ENCODE peak calls at places on chromosomes 12 and 14, in eight cellular contexts. A, J, V, X, R, P, F and H are unnamed samples.

GRCh38 chr14:100603341-100604125 is 16.3 kb upstream of the BEGAIN start:
- DNase-seq in V (no peak), P (no peak), R (no peak), A (no peak), X (no peak), J (no peak), F (no peak), H (no peak)

GRCh38 chr14:78835052-78835451 is 664.9 kb downstream of the NRXN3 start:
- DNase-seq in J (no peak), F (no peak), R (no peak), P (no peak), V (no peak), X (no peak), A (no peak), H (no peak)

GRCh38 chr14:68278568-68279436 is 459.2 kb downstream of the RAD51B start:
- DNase-seq in R (peak; percentile 87), V (peak; percentile 64), X (no peak), A (no peak), F (no peak), J (peak; percentile 44), P (no peak), H (peak; percentile 34)

GRCh38 chr14:31962920-31963319 is 114.2 kb upstream of the ARHGAP5 start:
- DNase-seq in F (no peak), X (no peak), V (no peak), R (no peak), P (no peak), A (no peak), J (no peak), H (no peak)

GRCh38 chr12:127145929-127146789 is 1120.8 kb upstream of the TMEM132C start:
- DNase-seq in P (no peak), V (peak; percentile 15), F (peak; percentile 85), A (no peak), R (peak; percentile 50), X (peak; percentile 60), J (peak; percentile 47), H (no peak)

GRCh38 chr12:49959570-49960473 is 1.9 kb upstream of the AQP5 start:
- DNase-seq in P (peak; percentile 88), V (no peak), J (no peak), X (peak; percentile 86), F (peak; percentile 94), R (peak; percentile 44), A (peak; percentile 88), H (peak; percentile 61)

GRCh38 chr14:68772761-68773381 is 20.0 kb downstream of the ZFP36L1 start:
- DNase-seq in P (no peak), F (no peak), R (no peak), J (no peak), V (no peak), A (no peak), X (no peak), H (no peak)

GRCh38 chr14:69815556-69815955 is 18.5 kb upstream of the SLC10A1 start:
- DNase-seq in R (no peak), P (no peak), X (no peak), F (no peak), A (no peak), V (no peak), J (peak; percentile 93), H (no peak)

GRCh38 chr14:24241829-24242443 is 487 bp downstream of the TINF2 start:
- DNase-seq in R (peak; percentile 39), F (peak; percentile 97), X (peak; percentile 94), J (peak; percentile 97), P (no peak), V (peak; percentile 89), A (peak; percentile 75), H (peak; percentile 96)

GRCh38 chr14:34750670-34751069 is 36.3 kb upstream of the CFL2 start:
- DNase-seq in V (peak; percentile 78), J (peak; percentile 50), F (no peak), A (no peak), P (peak; percentile 7), R (peak; percentile 68), X (no peak), H (no peak)

GRCh38 chr14:97185186-97185585 is 388.0 kb downstream of the VRK1 start:
- DNase-seq in R (no peak), A (no peak), J (peak; percentile 23), V (no peak), X (no peak), P (no peak), F (peak; percentile 48), H (peak; percentile 46)

GRCh38 chr12:83979785-83980184 is 932.8 kb downstream of the SLC6A15 start:
- DNase-seq in F (no peak), X (no peak), P (no peak), V (no peak), R (no peak), J (no peak), A (no peak), H (no peak)

GRCh38 chr12:89117448-89118034 is 234.8 kb downstream of the DUSP6 start:
- DNase-seq in R (no peak), A (peak; percentile 95), F (no peak), X (no peak), V (peak; percentile 2), P (peak; percentile 68), J (no peak), H (peak; percentile 51)

DNA sequence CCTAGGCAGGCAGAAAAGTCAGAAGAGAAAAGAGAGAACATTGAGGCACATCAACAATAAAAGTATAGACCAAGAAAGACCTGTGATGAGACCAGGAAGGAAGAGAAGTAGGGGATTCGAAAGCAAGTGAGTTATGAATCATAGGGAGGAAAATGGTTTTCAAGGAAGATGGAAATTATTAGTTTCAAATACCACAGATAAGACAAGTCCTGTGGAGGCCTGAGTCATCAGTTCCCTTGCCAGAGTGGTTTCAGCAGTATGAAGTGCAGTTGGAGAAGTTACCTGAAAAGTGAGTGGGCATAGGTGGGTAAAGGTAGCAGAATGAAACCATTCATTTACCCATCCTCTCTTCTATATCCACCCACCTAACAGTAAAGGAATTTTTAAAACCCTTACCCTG is 25.2 kb upstream of the TSPAN8 start:
- DNase-seq in J (peak; percentile 56), A (no peak), F (no peak), P (peak; percentile 37), X (no peak), R (peak; percentile 71), V (no peak), H (no peak)
- H3K4me2 ChIP-seq in J (no peak overlapping the region), A (no peak overlapping the region), F (no peak overlapping the region), P (no peak overlapping the region), X (no peak overlapping the region), R (no peak overlapping the region), V (no peak overlapping the region), H (no peak overlapping the region)

GRCh38 chr12:45050331-45050750 is 558 bp downstream of the DBX2 start:
- DNase-seq in V (no peak), J (no peak), F (peak; percentile 73), A (no peak), R (no peak), X (peak; percentile 66), P (no peak), H (peak; percentile 29)

GRCh38 chr12:45051490-45052105 is 699 bp upstream of the DBX2 start:
- DNase-seq in J (no peak), F (peak; percentile 34), P (no peak), V (no peak), R (no peak), A (no peak), X (peak; percentile 52), H (peak; percentile 26)

GRCh38 chr12:45049912-45050318 is 984 bp downstream of the DBX2 start:
- DNase-seq in X (no peak), A (no peak), V (no peak), J (no peak), P (no peak), R (no peak), F (peak; percentile 54), H (peak; percentile 28)

GRCh38 chr12:45050751-45051489 is at the start of gene DBX2:
- DNase-seq in P (no peak), F (peak; percentile 67), X (peak; percentile 61), R (no peak), A (no peak), V (no peak), J (no peak), H (peak; percentile 19)
- H3K4me2 ChIP-seq in P (peak within 1 kb of the TSS; percentile 42), F (peak within 1 kb of the TSS; percentile 89), X (peak within 1 kb of the TSS; percentile 99), R (peak within 1 kb of the TSS; percentile 92), A (peak within 1 kb of the TSS; percentile 61), V (peak within 1 kb of the TSS; percentile 80), J (peak within 1 kb of the TSS; percentile 100), H (peak within 1 kb of the TSS; percentile 98)

GRCh38 chr12:12212769-12213168 is 54.1 kb downstream of the LRP6 start:
- DNase-seq in A (peak; percentile 59), J (peak; percentile 58), X (no peak), R (no peak), V (no peak), P (no peak), F (no peak), H (no peak)

GRCh38 chr12:12209043-12209442 is 57.8 kb downstream of the LRP6 start:
- DNase-seq in R (peak; percentile 44), A (no peak), J (no peak), V (no peak), F (no peak), X (no peak), P (no peak), H (no peak)

GRCh38 chr12:12210983-12211382 is 55.9 kb downstream of the LRP6 start:
- DNase-seq in P (no peak), F (no peak), R (no peak), J (no peak), A (no peak), X (no peak), V (no peak), H (no peak)

GRCh38 chr12:12209675-12210074 is 57.2 kb downstream of the LRP6 start:
- DNase-seq in P (no peak), V (no peak), X (no peak), A (no peak), R (no peak), J (no peak), F (no peak), H (no peak)

DNA sequence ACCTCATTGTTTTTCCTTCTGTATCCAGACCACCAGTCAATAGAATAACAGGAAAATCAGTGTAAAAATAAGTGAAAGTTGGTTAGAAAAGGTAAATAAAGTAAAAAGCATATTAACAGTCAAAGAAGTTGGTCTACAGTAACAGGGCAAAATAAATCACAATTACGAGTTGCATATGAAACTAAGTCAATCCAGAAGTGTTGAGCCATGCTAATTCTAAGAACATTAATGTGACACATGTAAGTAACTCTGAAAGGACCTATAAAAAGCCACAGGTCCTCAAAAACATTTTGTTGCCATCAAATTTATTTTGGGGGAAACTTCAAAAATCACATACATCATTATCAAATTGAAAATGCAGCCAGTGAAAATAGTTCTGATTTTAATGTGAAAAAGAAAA is 56.4 kb downstream of the LRP6 start:
- DNase-seq in X (no peak), R (no peak), J (no peak), V (no peak), A (no peak), P (no peak), F (no peak), H (no peak)
- H3K4me2 ChIP-seq in X (no peak overlapping the region), R (no peak overlapping the region), J (no peak overlapping the region), V (no peak overlapping the region), A (no peak overlapping the region), P (no peak overlapping the region), F (no peak overlapping the region), H (no peak overlapping the region)

DNA sequence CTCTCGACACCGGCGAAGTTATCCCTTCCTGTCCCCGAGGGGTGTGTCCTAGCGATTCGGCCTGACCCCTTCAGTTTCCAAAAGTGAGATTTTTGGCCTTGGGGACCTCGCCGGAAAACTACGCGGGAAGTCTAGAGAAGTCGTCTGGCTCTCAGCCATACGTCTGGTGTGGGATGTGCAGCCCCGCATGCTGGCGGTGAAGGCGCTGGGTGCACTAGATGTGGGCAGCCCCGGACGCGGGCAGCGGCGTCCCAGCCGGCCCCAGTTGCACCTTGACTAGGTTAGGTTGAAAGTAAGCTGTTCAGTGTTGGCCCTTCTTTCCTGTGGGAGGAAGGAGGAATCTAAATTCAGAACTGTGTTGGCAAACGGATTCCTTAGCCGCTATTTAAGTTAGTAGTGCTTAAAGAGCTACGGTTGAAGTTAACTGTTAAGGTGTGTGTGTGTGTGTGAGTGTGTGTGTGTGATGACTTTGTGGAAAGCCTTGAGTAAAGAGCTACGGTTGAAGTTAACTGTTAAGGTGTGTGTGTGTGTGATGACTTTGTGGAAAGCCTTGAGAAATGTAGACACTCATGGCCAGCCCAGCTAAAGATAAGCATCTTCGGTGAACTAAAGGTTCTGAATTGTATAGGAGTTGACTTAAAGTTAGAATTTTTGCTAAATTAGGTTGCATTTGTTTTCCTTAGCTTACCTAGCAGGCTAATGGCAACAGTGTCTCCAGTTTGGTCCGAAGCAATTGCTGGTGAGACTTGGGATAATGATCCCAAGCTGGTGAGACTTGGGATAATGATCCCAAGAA is 1.2 kb downstream of the KTN1 start:
- DNase-seq in J (peak; percentile 92), X (peak; percentile 46), R (peak; percentile 50), A (no peak), P (peak; percentile 47), F (peak; percentile 72), V (no peak), H (peak; percentile 76)
- H3K4me2 ChIP-seq in J (peak overlapping the region; percentile 80), X (peak overlapping the region; percentile 96), R (peak overlapping the region; percentile 90), A (peak overlapping the region; percentile 90), P (peak overlapping the region; percentile 75), F (peak overlapping the region; percentile 90), V (peak overlapping the region; percentile 98), H (peak overlapping the region; percentile 66)